ENCODE peak calls at places on chromosomes 13 and 19, in four cellular contexts. X is kidney epithelial cell, V is mucosa of descending colon, K is adipocyte. W is an unnamed sample.

GRCh38 chr19:40367577-40368434 is 19.3 kb downstream of the PLD3 start:
- DNase-seq in X (no peak), V (no peak), K (no peak), W (no peak)

GRCh38 chr19:30391554-30392551 is 19.7 kb downstream of the ZNF536 start:
- DNase-seq in K (no peak), X (no peak), V (no peak), W (no peak)

GRCh38 chr13:40165533-40165932 is 500.9 kb downstream of the FOXO1 start:
- DNase-seq in K (no peak), V (no peak), X (no peak), W (no peak)

GRCh38 chr13:20703785-20704458 is 423 bp downstream of the IL17D start:
- DNase-seq in K (peak), X (peak), V (peak), W (peak)

GRCh38 chr13:24222756-24223155 is 62.2 kb downstream of the SPATA13 start:
- DNase-seq in X (no peak), K (no peak), V (no peak), W (no peak)

GRCh38 chr13:53005631-53006030 is 23.0 kb upstream of the OLFM4 start:
- DNase-seq in X (no peak), V (no peak), K (no peak), W (no peak)

GRCh38 chr19:55341191-55342043 is 1.7 kb downstream of the KMT5C start:
- DNase-seq in X (no peak), V (peak), K (peak), W (peak)

GRCh38 chr19:35932291-35932936 is 3.8 kb upstream of the LRFN3 start:
- DNase-seq in V (no peak), X (no peak), K (no peak), W (no peak)

GRCh38 chr19:29671393-29672076 is 6.3 kb downstream of the PLEKHF1 start:
- DNase-seq in X (no peak), K (no peak), V (peak), W (peak)

GRCh38 chr19:19488041-19488874 is 27.1 kb downstream of the TSSK6 start:
- DNase-seq in X (no peak), K (no peak), V (peak), W (peak)

GRCh38 chr13:51614350-51614786 is 30.1 kb downstream of the WDFY2 start:
- DNase-seq in V (no peak), K (no peak), X (no peak), W (peak)

GRCh38 chr19:56839665-56840451 is 668 bp downstream of the PEG3 start:
- DNase-seq in K (peak), V (peak), X (peak), W (peak)

GRCh38 chr19:35592226-35592625 is 6.3 kb downstream of the PMIS2 start:
- DNase-seq in K (peak), X (no peak), V (no peak), W (peak)

DNA sequence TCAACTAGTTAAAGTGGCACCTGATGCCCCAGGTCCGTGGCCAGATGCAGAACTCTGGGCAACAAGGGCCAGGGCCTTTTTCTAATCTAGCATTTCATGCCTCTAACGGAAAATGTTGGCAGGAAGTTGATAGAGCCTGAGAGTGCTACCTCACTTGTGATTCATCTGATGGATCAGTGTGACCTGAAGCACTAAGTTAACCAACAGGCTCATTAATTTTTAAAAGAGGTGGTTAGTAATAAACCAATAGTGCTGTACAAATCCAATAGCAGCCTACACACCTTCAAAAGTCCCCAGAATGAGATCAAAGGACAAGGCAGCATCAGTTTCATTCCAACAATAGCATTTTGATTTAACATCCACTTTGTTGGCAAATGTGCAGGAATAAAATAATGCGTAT is 19.0 kb downstream of the UBE2L5 start:
- DNase-seq in X (no peak), V (no peak), K (no peak), W (no peak)
- H3K4me3 ChIP-seq in X (no peak), V (no peak), K (no peak), W (no peak)

DNA sequence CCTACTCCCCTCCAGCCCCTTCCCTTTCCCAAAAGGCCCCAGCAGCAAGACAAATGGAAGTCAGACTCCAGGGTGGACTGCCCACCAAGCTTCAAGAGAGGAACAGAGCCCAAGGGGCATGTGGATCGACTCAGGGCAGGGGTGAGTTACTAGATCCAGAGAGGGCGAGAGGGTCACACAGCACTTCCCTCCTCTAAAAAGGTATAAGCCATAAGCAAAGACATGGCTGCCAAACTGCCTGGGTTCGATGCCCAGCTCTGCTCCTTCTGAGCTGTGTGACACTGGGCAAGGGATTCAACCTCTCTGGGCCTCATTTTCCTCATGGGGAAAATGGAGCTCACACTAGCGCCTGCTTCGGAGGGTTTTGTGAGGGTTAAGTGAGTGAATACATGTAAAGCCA is 3.8 kb downstream of the PPP1R14A start:
- DNase-seq in K (no peak), X (no peak), V (no peak), W (no peak)
- H3K4me3 ChIP-seq in K (no peak), X (no peak), V (no peak), W (no peak)

GRCh38 chr19:38559428-38560401 is 58.0 kb downstream of the MAP4K1 start:
- DNase-seq in K (peak), X (peak), V (no peak), W (peak)
- H3K4me3 ChIP-seq in K (no peak), X (no peak), V (no peak), W (no peak)

DNA sequence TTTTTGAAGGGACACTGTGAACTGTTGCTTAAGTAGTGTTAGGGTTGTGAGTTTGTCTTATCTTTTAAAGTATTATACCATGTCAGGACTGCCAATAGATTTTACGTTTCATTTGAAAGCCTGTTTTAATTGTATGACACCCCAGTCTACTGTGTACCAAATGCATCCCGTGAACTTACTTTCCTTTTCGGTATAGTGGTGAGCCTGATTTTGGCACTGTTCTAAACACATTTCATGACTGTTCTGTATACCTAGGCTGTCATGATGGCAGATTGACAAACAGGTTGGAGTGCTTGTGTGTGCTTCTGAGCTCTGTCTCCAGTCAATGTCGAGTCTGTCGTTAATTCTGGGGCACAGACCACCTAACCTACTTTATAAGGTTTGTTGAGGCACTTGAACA is 740 bp downstream of the PCCA start:
- DNase-seq in X (no peak), V (no peak), K (peak), W (no peak)
- H3K4me3 ChIP-seq in X (peak), V (peak), K (peak), W (peak)

DNA sequence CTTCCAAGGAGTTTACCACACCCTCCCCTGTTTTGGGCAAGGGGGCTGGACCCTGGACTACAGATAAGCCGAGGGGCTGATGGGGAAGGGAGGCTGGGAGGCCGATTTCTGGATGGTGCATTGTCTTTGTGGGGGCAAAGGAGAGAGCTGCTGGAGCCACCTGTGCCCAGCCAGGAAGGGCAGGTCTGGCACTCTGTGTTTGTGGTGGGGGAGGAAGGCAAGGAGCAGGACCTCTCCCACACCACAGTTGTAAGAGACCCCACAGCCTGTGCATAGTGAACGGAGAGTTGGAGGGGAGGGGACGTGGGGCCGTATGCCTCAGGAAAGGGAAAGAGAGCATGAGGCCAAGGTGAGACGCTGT is 16.0 kb upstream of the PRR19 start:
- DNase-seq in V (no peak), X (no peak), K (no peak), W (no peak)
- H3K4me3 ChIP-seq in V (no peak), X (no peak), K (peak), W (peak)

GRCh38 chr13:113819341-113819730 is 44.5 kb downstream of the GAS6 start:
- DNase-seq in K (no peak), X (no peak), V (no peak), W (no peak)

GRCh38 chr13:113821847-113822246 is 42.0 kb downstream of the GAS6 start:
- DNase-seq in K (no peak), V (no peak), X (no peak), W (no peak)

GRCh38 chr13:113819731-113820715 is 43.9 kb downstream of the GAS6 start:
- DNase-seq in X (no peak), K (no peak), V (no peak), W (peak)

GRCh38 chr13:113822266-113822665 is 41.6 kb downstream of the GAS6 start:
- DNase-seq in V (no peak), X (no peak), K (no peak), W (no peak)

DNA sequence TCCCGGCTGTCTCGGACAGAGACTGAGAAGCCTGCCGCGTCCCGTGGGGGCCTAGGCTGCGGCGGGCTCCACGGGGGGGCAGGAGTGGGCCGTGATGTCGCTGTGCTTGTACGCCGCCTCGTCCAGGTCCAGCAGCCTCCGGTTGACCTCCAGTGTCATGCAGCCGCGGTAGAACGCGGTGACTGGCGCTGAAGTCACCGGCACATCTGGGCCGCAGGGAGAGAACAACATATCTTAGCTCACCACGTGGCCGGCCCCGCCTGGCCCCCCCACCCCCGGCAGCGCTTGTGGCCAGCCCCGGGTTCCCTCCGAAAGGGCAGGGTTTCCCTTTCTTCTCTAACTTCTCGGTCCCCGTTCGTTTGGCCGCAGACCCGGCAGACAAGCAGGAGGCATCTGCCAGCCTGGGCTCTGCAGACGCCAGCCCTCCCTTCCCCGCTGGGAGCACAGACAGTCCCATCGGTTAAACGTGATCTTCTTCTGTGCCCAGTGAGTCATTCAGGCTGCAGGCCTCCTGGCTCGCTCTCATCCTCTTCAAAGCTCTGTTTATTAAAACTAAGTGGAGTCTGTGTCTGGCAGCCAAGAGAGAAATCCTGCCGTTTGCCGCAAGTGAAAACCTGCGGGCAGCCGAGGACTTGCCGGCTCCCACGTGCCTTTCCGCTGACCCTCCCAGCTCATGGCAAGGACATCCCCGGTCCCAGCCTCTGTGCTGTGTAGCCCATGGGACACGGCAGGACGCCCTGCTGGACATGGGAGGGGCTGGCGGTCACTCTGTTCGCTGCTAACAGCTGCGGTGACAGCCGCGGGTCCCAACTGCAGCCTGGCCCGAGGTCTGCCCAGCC is 42.8 kb downstream of the GAS6 start:
- DNase-seq in X (peak), V (no peak), K (peak), W (peak)
- H3K4me3 ChIP-seq in X (no peak), V (no peak), K (peak), W (peak)

GRCh38 chr13:107234315-107234714 is 666.4 kb upstream of the ARGLU1 start:
- DNase-seq in V (no peak), X (no peak), K (no peak), W (no peak)

GRCh38 chr13:107239213-107239612 is 671.3 kb upstream of the ARGLU1 start:
- DNase-seq in K (no peak), V (no peak), X (no peak), W (no peak)

GRCh38 chr13:107231941-107232340 is 664.0 kb upstream of the ARGLU1 start:
- DNase-seq in V (no peak), X (no peak), K (no peak), W (no peak)

GRCh38 chr13:107238262-107238661 is 670.3 kb upstream of the ARGLU1 start:
- DNase-seq in V (no peak), K (no peak), X (no peak), W (no peak)

GRCh38 chr13:107233541-107233940 is 665.6 kb upstream of the ARGLU1 start:
- DNase-seq in X (no peak), K (no peak), V (no peak), W (no peak)
- H3K4me3 ChIP-seq in X (no peak), K (no peak), V (no peak), W (no peak)

DNA sequence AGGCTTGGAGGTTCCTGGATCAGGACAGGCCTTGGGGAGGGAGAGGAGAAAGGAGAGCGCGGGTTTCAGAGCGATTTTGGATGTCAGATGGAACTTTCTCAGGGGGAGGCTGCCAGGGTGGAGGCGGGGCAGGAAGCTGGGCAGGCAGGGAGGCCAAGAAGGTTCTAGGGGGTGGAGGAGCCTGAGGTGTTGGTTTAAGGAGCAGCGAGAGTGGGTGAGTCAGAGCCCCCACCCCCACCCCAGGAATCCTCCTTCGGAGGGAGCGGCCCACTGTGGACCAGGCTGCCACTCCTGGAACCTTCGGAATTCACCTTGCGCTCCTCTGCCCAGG is 15.9 kb upstream of the NOP53 start:
- DNase-seq in V (peak), K (peak), X (peak), W (peak)
- H3K4me3 ChIP-seq in V (no peak), K (peak), X (no peak), W (no peak)

GRCh38 chr19:7779631-7780486 is 16.8 kb downstream of the CLEC4M start:
- DNase-seq in K (no peak), X (no peak), V (no peak), W (no peak)
- H3K4me3 ChIP-seq in K (no peak), X (no peak), V (no peak), W (no peak)

GRCh38 chr19:8392017-8392591 is 1.9 kb downstream of the RAB11B start:
- DNase-seq in K (no peak), X (no peak), V (peak), W (no peak)
- H3K4me3 ChIP-seq in K (peak), X (no peak), V (no peak), W (no peak)

W was measured in foreskin fibroblast.